ENCODE peak calls at places on chromosomes 1 and 21, in ten cellular contexts. N is HCT116, S is suprapubic skin, Q is transverse colon, Y is stomach, D is esophagus muscularis mucosa, X is breast epithelium, I is vagina, K is GM23338, V is sigmoid colon. H is an unnamed sample.
A peak's percentile ranks its signal among the peaks of the same experiment; 100 is the strongest.

GRCh38 chr1:85311818-85312217 is 35.4 kb upstream of the BCL10 start:
- DNase-seq in X (no peak), I (no peak), Q (no peak), D (no peak), S (no peak), V (no peak), K (no peak), N (no peak), Y (no peak), H (no peak)

GRCh38 chr1:47926461-47926999 is 70.7 kb downstream of the TRABD2B start:
- DNase-seq in K (no peak), Y (no peak), N (no peak), Q (no peak), S (no peak), I (no peak), D (no peak), X (no peak), V (no peak), H (no peak)

GRCh38 chr1:3678361-3679097 is 26.2 kb downstream of the TP73 start:
- DNase-seq in S (no peak), K (peak; percentile 81), X (no peak), V (no peak), D (no peak), N (no peak), Q (no peak), I (no peak), Y (no peak), H (no peak)

GRCh38 chr1:183030053-183030452 is 6.8 kb downstream of the LAMC1 start:
- DNase-seq in X (no peak), Y (no peak), Q (no peak), I (no peak), S (no peak), V (no peak), K (no peak), D (no peak), N (no peak), H (no peak)

GRCh38 chr1:8423134-8423701 is 105.3 kb downstream of the SLC45A1 start:
- DNase-seq in K (peak; percentile 30), N (no peak), Y (no peak), X (no peak), Q (peak; percentile 48), V (peak; percentile 73), S (no peak), I (no peak), D (no peak), H (no peak)

GRCh38 chr21:28253378-28253777 is 739.3 kb downstream of the LTN1 start:
- DNase-seq in I (no peak), K (no peak), S (no peak), Y (no peak), X (no peak), D (no peak), V (no peak), Q (no peak), N (no peak), H (no peak)

GRCh38 chr1:35507947-35508346 is 49.3 kb downstream of the KIAA0319L start:
- DNase-seq in S (no peak), V (no peak), K (no peak), D (no peak), I (no peak), N (no peak), X (no peak), Y (no peak), Q (no peak), H (no peak)

GRCh38 chr21:45228171-45228641 is 59.5 kb downstream of the POFUT2 start:
- DNase-seq in S (no peak), N (peak; percentile 46), I (peak; percentile 56), V (peak; percentile 80), Y (no peak), Q (no peak), X (peak; percentile 49), K (no peak), D (no peak), H (peak; percentile 18)

GRCh38 chr1:41791667-41792484 is 126.8 kb downstream of the HIVEP3 start:
- DNase-seq in D (no peak), Y (no peak), I (no peak), X (no peak), K (no peak), V (no peak), S (no peak), Q (no peak), N (no peak), H (no peak)

GRCh38 chr1:22597996-22598395 is 34.7 kb downstream of the EPHA8 start:
- DNase-seq in K (no peak), S (no peak), Q (no peak), X (no peak), V (no peak), Y (no peak), D (no peak), N (no peak), I (no peak), H (no peak)

GRCh38 chr1:203281851-203282661 is 23.3 kb upstream of the BTG2 start:
- DNase-seq in Q (no peak), X (no peak), Y (no peak), V (peak; percentile 60), S (no peak), D (no peak), N (no peak), I (no peak), K (no peak), H (no peak)

GRCh38 chr1:67883069-67883468 is 49.8 kb upstream of the GNG12 start:
- DNase-seq in V (no peak), N (peak; percentile 8), D (no peak), I (no peak), K (no peak), X (no peak), Y (no peak), Q (no peak), S (no peak), H (peak; percentile 81)

GRCh38 chr1:116496380-116496779 is 74.4 kb downstream of the CD58 start:
- DNase-seq in V (no peak), D (no peak), X (no peak), Y (no peak), I (no peak), Q (no peak), K (no peak), N (no peak), S (no peak), H (no peak)

GRCh38 chr1:18410407-18410806 is 70.3 kb upstream of the KLHDC7A start:
- DNase-seq in S (no peak), Q (no peak), Y (no peak), D (no peak), K (peak; percentile 78), I (no peak), V (no peak), N (no peak), X (no peak), H (no peak)

DNA sequence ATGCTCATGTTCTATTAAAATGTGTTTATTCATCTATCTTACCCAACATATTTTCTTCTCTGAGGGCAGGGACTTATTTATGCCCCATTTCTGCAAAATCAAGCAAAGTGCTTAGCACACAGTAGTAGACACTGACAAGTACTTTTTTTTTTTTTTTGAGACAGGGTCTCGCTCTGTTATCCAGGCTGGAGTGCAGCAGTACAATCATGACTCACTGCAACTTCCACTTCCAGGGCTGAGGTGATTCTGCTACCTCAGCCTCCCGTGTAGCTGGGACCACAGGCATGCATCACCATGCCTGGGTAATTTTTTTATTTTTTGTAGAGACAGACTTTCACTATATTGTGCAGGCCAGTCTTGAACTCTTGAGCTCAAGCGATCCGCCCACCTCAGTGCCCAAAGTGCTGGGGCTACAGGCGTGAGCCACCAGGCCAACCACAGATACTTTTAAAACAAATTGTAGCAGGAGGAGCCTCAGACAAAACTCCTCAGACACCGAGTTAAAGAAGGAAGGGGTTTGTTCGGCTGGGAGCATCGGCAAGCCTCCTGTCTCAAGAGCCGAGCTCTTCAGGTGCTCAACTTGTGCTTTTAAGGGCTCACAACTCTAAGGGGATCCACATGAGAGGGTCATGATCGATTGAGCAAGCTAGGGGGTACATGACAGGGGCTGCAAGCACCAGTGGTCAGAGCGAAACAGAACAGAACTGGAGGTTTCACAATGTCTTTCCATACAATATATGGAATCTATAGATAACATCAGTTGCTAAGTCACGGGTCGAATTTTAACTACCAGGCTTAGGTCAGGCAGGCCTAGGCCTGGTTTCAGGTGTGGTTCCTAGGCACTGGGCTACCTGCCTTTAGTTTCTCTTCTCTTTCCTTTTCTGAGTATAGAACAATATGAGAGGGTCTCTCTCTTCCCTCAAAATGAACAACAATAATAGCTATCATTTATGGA is 5.7 kb upstream of the TMEM167B start:
- DNase-seq in N (no peak), X (no peak), I (no peak), D (no peak), S (no peak), V (no peak), K (no peak), Q (no peak), Y (no peak), H (no peak)
- H3K36me3 ChIP-seq in N (no peaks in the 10 kb centered on the region), X (no peaks in the 10 kb centered on the region), I (no peaks in the 10 kb centered on the region), D (no peaks in the 10 kb centered on the region), S (no peaks in the 10 kb centered on the region), V (no peaks in the 10 kb centered on the region), K (no peaks in the 10 kb centered on the region), Q (no peaks in the 10 kb centered on the region), Y (no peaks in the 10 kb centered on the region), H (no peaks in the 10 kb centered on the region)

DNA sequence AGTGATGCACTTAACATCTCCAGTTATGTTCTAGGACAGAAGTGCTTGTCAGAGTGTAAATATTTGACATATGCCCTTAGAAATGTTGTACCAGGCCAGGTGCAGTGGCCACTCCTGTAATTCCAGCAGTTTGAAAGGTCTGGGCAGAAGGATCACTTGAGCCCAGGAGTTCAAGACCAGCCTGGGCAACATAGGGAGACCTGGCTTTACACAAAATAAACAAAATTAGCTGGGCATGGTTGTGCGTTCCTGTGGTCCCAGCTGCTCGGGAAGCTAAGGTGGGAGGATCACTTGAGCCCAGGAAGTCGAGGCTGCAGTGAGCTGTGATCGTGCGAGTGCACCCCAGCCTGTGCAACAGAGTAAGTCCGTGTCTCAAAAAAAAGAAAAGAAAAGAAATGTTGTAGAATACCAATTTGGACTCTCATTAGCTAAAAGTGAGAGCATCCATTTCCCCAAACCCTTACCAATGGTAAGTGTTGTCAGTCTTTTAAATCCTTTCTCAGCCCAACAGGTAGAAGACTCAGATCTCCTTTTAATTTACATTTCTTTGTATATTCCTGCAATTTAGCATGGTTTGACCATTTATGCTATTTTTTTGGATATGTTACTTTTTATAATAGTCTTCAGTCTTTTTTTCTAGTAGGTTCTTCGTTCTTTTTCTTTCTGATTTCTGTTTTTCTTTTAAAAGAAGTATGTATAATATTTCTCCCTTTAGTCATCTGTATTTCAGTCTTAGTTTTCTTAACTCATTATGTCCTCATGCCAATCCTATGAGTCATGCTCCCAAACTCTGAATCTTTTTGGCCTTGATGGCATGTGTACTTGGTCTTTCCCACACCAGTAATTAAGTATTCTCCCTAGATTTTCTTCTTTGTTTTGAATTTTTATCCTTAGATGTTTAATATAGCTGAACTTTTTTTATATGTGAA is 74.4 kb downstream of the CAMTA1 start:
- DNase-seq in S (no peak), K (no peak), V (no peak), Q (no peak), N (peak; percentile 73), Y (no peak), D (no peak), X (no peak), I (no peak), H (peak; percentile 95)
- TF ChIP-seq POLR2AphosphoS5 in S (no peak), K (no peak), V (no peak), Q (no peak), N (no peak), Y (no peak), D (no peak), X (no peak), I (no peak), H (no peak)

GRCh38 chr1:44218503-44219300 is 5.4 kb downstream of the DMAP1 start:
- DNase-seq in Q (no peak), N (no peak), K (no peak), V (no peak), I (no peak), Y (no peak), S (no peak), X (no peak), D (no peak), H (no peak)
- H3K36me3 ChIP-seq in Q (peaks cover 15% of the 10 kb centered on the region), N (peaks cover 16% of the 10 kb centered on the region), K (peaks cover 12% of the 10 kb centered on the region), V (peaks cover 33% of the 10 kb centered on the region), I (no peaks in the 10 kb centered on the region), Y (peaks cover 76% of the 10 kb centered on the region), S (peaks cover 62% of the 10 kb centered on the region), X (no peaks in the 10 kb centered on the region), D (peaks cover 67% of the 10 kb centered on the region), H (peaks cover 39% of the 10 kb centered on the region)

GRCh38 chr1:89632213-89633102 is 462 bp upstream of the LRRC8C start:
- DNase-seq in S (peak; percentile 91), X (peak; percentile 55), D (no peak), Q (peak; percentile 84), K (peak; percentile 79), N (peak; percentile 41), V (peak; percentile 86), Y (peak; percentile 75), I (no peak), H (peak; percentile 84)
- TF ChIP-seq POLR2AphosphoS5 in S (no peak), X (peak; percentile 33), D (peak; percentile 59), Q (no peak), K (peak; percentile 15), N (peak; percentile 25), V (peak; percentile 52), Y (no peak), I (peak; percentile 69), H (no peak)

H was measured in endothelial cell of umbilical vein.